ENCODE peak calls at places on chromosomes 2 and 18, in nine cellular contexts. C, V, A, D, W, R, M, I and Y are unnamed samples.

GRCh38 chr18:51654441-51655326 is 457.2 kb upstream of the MEX3C start:
- DNase-seq in C (no peak), V (no peak), A (no peak), D (no peak), W (no peak), R (no peak), M (no peak), I (no peak), Y (no peak)

GRCh38 chr2:8171608-8172007 is 510.2 kb upstream of the ID2 start:
- DNase-seq in C (no peak), V (no peak), A (no peak), D (no peak), W (no peak), R (no peak), M (no peak), I (no peak), Y (peak)

GRCh38 chr2:13616656-13617055 is 899.9 kb downstream of the TRIB2 start:
- DNase-seq in C (no peak), V (no peak), A (no peak), D (peak), W (no peak), R (no peak), M (no peak), I (no peak), Y (no peak)

GRCh38 chr2:79235135-79235534 is 75.6 kb upstream of the REG3A start:
- DNase-seq in C (no peak), V (no peak), A (no peak), D (no peak), W (no peak), R (no peak), M (no peak), I (no peak), Y (no peak)

GRCh38 chr2:179596018-179596417 is 265.4 kb downstream of the ZNF385B start:
- DNase-seq in C (no peak), V (no peak), A (no peak), D (no peak), W (no peak), R (no peak), M (no peak), I (no peak), Y (no peak)

GRCh38 chr2:161019311-161019710 is 140.9 kb upstream of the TANK start:
- DNase-seq in C (no peak), V (no peak), A (no peak), D (no peak), W (no peak), R (no peak), M (no peak), I (no peak), Y (no peak)

GRCh38 chr2:108092886-108093285 is 106.6 kb downstream of the SLC5A7 start:
- DNase-seq in C (no peak), V (no peak), A (no peak), D (no peak), W (no peak), R (no peak), M (no peak), I (no peak), Y (no peak)

GRCh38 chr18:10047237-10047636 is 133.4 kb downstream of the VAPA start:
- DNase-seq in C (no peak), V (no peak), A (no peak), D (no peak), W (peak), R (no peak), M (no peak), I (no peak), Y (no peak)

GRCh38 chr2:46650556-46651001 is 171.2 kb downstream of the TMEM247 start:
- DNase-seq in C (peak), V (peak), A (peak), D (peak), W (peak), R (no peak), M (peak), I (peak), Y (peak)

GRCh38 chr18:59846814-59847490 is 52.8 kb upstream of the PMAIP1 start:
- DNase-seq in C (no peak), V (peak), A (no peak), D (no peak), W (peak), R (peak), M (no peak), I (no peak), Y (peak)

GRCh38 chr18:52652451-52652850 is 312.5 kb downstream of the DCC start:
- DNase-seq in C (no peak), V (no peak), A (no peak), D (no peak), W (no peak), R (no peak), M (no peak), I (no peak), Y (no peak)

GRCh38 chr18:45241982-45242565 is 373.2 kb upstream of the SLC14A2 start:
- DNase-seq in C (no peak), V (no peak), A (no peak), D (no peak), W (no peak), R (no peak), M (no peak), I (no peak), Y (no peak)

GRCh38 chr2:240800241-240800640 is 19.8 kb downstream of the KIF1A start:
- DNase-seq in C (peak), V (no peak), A (no peak), D (peak), W (no peak), R (peak), M (peak), I (no peak), Y (peak)